ENCODE peak calls at places on chromosomes 11 and 22, in five cellular contexts. I is CD8-positive, alpha-beta memory T cell; W is body of pancreas; P is lung; O is uterus. V is an unnamed sample.

GRCh38 chr11:76578655-76579046 is 91.9 kb downstream of the LRRC32 start:
- DNase-seq in I (no peak), W (no peak), O (peak; percentile 83), P (no peak), V (no peak)

GRCh38 chr11:106950067-106950491 is 68.2 kb downstream of the GUCY1A2 start:
- DNase-seq in O (no peak), I (no peak), P (no peak), W (no peak), V (peak; percentile 95)

GRCh38 chr11:62921201-62921572 is at the start of gene CHRM1:
- DNase-seq in W (peak; percentile 48), P (no peak), I (no peak), O (no peak), V (no peak)

GRCh38 chr11:63870351-63871197 is 31.7 kb downstream of the MARK2 start:
- DNase-seq in P (no peak), W (no peak), I (no peak), O (no peak), V (no peak)

GRCh38 chr22:32733196-32733595 is 68.3 kb upstream of the TIMP3 start:
- DNase-seq in I (no peak), O (no peak), P (no peak), W (no peak), V (no peak)

GRCh38 chr11:82047200-82047599 is 686.5 kb downstream of the FAM181B start:
- DNase-seq in O (no peak), P (no peak), W (no peak), I (no peak), V (no peak)

GRCh38 chr11:79312591-79313267 is 128.1 kb downstream of the TENM4 start:
- DNase-seq in I (no peak), P (no peak), W (no peak), O (no peak), V (no peak)

GRCh38 chr22:27686534-27686933 is 115.0 kb downstream of the MN1 start:
- DNase-seq in W (peak; percentile 54), P (no peak), I (no peak), O (peak; percentile 31), V (no peak)

GRCh38 chr22:20211997-20212753 is 55.9 kb downstream of the RTN4R start:
- DNase-seq in P (peak; percentile 51), I (no peak), W (peak; percentile 72), O (no peak), V (peak; percentile 53)

GRCh38 chr22:45469573-45470383 is 32.9 kb upstream of the FBLN1 start:
- DNase-seq in O (peak; percentile 12), P (no peak), W (no peak), I (no peak), V (peak; percentile 76)

GRCh38 chr11:112366777-112367176 is 106.1 kb upstream of the PLET1 start:
- DNase-seq in I (no peak), O (no peak), P (no peak), W (no peak), V (no peak)

GRCh38 chr11:18312663-18313420 is 9.1 kb downstream of the HPS5 start:
- DNase-seq in I (no peak), W (no peak), P (no peak), O (no peak), V (peak; percentile 82)

GRCh38 chr22:32695451-32695891 is 106.0 kb upstream of the TIMP3 start:
- DNase-seq in W (no peak), O (no peak), I (no peak), P (no peak), V (peak; percentile 79)

GRCh38 chr11:129324533-129325175 is 51.0 kb upstream of the BARX2 start:
- DNase-seq in I (no peak), O (no peak), P (peak; percentile 46), W (peak; percentile 64), V (peak; percentile 65)

GRCh38 chr11:37995886-37996285 is 1397.8 kb upstream of the RAG2 start:
- DNase-seq in W (no peak), P (no peak), I (no peak), O (no peak), V (peak; percentile 68)

GRCh38 chr22:25053153-25053805 is 100.8 kb downstream of the KIAA1671 start:
- DNase-seq in P (no peak), W (no peak), O (no peak), I (no peak), V (peak; percentile 40)

GRCh38 chr22:48968201-48968959 is 859.3 kb downstream of the BRD1 start:
- DNase-seq in I (no peak), W (peak; percentile 29), P (peak; percentile 30), O (no peak), V (peak; percentile 1)

GRCh38 chr22:26642465-26643367 is 14.7 kb upstream of the MIAT start:
- DNase-seq in I (peak; percentile 60), O (no peak), W (no peak), P (no peak), V (no peak)

GRCh38 chr22:37454857-37455686 is 27.8 kb upstream of the ELFN2 start:
- DNase-seq in I (no peak), P (peak; percentile 58), O (no peak), W (no peak), V (peak; percentile 86)

GRCh38 chr11:128522943-128523518 is 64.3 kb downstream of the ETS1 start:
- DNase-seq in W (no peak), P (no peak), I (no peak), O (no peak), V (no peak)

GRCh38 chr11:71914617-71915189 is 13.7 kb downstream of the XNDC1N start:
- DNase-seq in I (no peak), P (no peak), W (no peak), O (no peak), V (no peak)

GRCh38 chr11:71914127-71914526 is 14.3 kb downstream of the XNDC1N start:
- DNase-seq in I (no peak), O (no peak), W (no peak), P (no peak), V (no peak)

GRCh38 chr11:71908218-71908617 is 20.2 kb downstream of the XNDC1N start:
- DNase-seq in I (no peak), O (no peak), W (no peak), P (no peak), V (no peak)

GRCh38 chr11:71917646-71918045 is 10.7 kb downstream of the XNDC1N start:
- DNase-seq in W (no peak), I (no peak), P (no peak), O (no peak), V (no peak)

GRCh38 chr11:71913716-71914115 is 14.7 kb downstream of the XNDC1N start:
- DNase-seq in I (no peak), O (no peak), P (no peak), W (no peak), V (no peak)
- H3K4me3 ChIP-seq in I (no peak overlapping the region), O (no peak overlapping the region), P (no peak overlapping the region), W (no peak overlapping the region), V (no peak overlapping the region)

DNA sequence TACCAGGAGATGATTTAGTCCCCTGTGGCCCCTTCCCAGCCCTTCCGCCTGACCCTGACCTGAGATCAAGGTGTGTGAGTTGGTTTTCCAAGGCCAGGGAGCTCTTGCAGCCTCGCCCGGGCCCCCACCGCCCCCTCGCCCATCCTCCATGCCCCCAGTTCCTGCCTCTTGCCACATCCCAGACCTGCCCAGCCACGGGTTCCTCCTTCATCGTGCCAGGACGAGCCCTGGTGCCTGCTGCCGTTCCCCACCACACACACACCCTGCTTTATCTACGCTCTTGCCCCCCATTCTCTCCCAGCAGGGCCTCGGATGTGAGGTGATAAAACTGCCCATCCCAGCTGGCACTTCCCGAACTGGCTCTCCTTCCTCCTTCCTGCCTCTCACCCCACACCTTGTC is 1.4 kb upstream of the LIF start:
- DNase-seq in P (no peak), W (no peak), I (no peak), O (no peak), V (no peak)
- H3K4me3 ChIP-seq in P (no peak overlapping the region), W (no peak overlapping the region), I (no peak overlapping the region), O (no peak overlapping the region), V (no peak overlapping the region)

DNA sequence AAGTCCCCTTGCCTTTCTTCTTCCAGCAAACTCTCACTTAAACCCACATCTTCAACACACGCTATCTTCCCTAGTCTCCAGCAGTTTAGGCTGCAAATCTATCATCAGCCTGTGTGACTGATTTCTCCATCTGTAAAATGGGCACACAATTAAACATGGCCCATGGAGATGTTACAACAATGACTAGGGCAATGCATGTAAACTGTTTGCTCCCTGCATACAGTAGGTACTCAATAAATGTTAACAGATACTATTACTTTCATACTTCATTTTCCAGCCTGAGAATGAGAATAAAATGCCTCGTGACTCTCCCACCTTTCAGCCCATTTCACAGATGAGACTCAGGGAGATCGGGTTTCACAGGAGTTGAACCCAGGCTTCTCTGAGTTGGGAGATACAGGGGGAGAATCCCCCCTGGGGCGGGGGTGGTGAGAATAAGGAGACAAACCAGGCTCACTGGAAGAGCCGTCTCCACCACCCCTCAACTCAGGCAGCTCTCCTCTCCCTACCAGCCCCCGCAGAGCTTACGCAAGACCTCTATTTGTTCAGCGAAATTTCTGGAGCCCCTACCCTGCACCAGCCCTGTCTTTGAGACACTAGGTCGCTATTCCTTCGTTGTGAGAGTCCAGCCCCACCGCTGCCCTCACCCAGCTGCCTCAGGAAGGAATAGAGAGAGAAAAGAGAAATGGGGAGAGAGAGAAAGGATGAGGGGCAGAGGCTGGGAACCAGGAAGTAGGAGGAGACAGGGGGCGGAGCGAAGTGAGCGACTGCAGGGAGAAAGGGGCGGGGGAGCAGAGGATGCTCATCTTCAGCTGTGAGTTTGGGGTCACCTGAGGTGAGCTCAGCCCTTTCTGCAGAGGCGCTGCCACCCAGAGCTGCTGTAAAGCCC is 42.1 kb upstream of the KLHL35 start:
- DNase-seq in W (peak; percentile 32), I (peak; percentile 47), O (peak; percentile 75), P (no peak), V (no peak)
- H3K4me3 ChIP-seq in W (no peak overlapping the region), I (no peak overlapping the region), O (peak overlapping the region; percentile 6), P (no peak overlapping the region), V (no peak overlapping the region)

GRCh38 chr11:1263036-1263435 is 40.2 kb downstream of the MUC5B start:
- DNase-seq in O (no peak), I (no peak), P (no peak), W (no peak), V (peak; percentile 4)
- H3K4me3 ChIP-seq in O (peak overlapping the region; percentile 44), I (peak overlapping the region; percentile 85), P (no peak overlapping the region), W (no peak overlapping the region), V (peak overlapping the region; percentile 45)